ENCODE peak calls at places on chromosomes 6 and 20, in eight cellular contexts. D is GM04504; B is effector memory CD4-positive, alpha-beta T cell; U is stimulated activated CD4-positive, alpha-beta T cell treated with anti-CD3 and anti-CD28 coated beads, Interleukin-12 subunit alpha, Interleukin-12 subunit beta, amount 100 ng/mL, for 4 hours; L is aorta; O is epithelial cell of esophagus; W is CD4-positive, alpha-beta T cell; J is CD8-positive, alpha-beta T cell. R is an unnamed sample.

GRCh38 chr6:36691612-36692011 is 6.0 kb upstream of the RAB44 start:
- DNase-seq in D (no peak), B (no peak), U (no peak), L (no peak), O (no peak), W (no peak), J (no peak), R (no peak)

GRCh38 chr6:67541591-67541990 is 1093.5 kb upstream of the ADGRB3 start:
- DNase-seq in D (no peak), B (no peak), U (no peak), L (no peak), O (no peak), W (no peak), J (no peak), R (no peak)

GRCh38 chr20:11207749-11208502 is 534.1 kb upstream of the JAG1 start:
- DNase-seq in D (no peak), B (no peak), U (no peak), L (peak), O (peak), W (no peak), J (no peak), R (peak)

GRCh38 chr20:24784607-24785006 is 164.5 kb upstream of the CST7 start:
- DNase-seq in D (no peak), B (no peak), U (no peak), L (no peak), O (no peak), W (no peak), J (no peak), R (no peak)

GRCh38 chr20:61436674-61437279 is 184.7 kb downstream of the CDH4 start:
- DNase-seq in D (peak), B (no peak), U (no peak), L (no peak), O (peak), W (no peak), J (no peak), R (peak)

GRCh38 chr6:148873868-148874267 is 127.0 kb downstream of the UST start:
- DNase-seq in D (no peak), B (no peak), U (no peak), L (no peak), O (no peak), W (no peak), J (no peak), R (no peak)

GRCh38 chr6:2940010-2940850 is 31.1 kb downstream of the SERPINB6 start:
- DNase-seq in D (no peak), B (peak), U (peak), L (no peak), O (no peak), W (peak), J (peak), R (no peak)

GRCh38 chr6:139135578-139136545 is 982 bp downstream of the HECA start:
- DNase-seq in D (no peak), B (peak), U (peak), L (peak), O (peak), W (peak), J (peak), R (no peak)

GRCh38 chr6:46098678-46099077 is 31.1 kb upstream of the ENPP4 start:
- DNase-seq in D (no peak), B (no peak), U (no peak), L (no peak), O (no peak), W (no peak), J (no peak), R (no peak)

GRCh38 chr20:22825076-22825475 is 210.0 kb upstream of the SSTR4 start:
- DNase-seq in D (no peak), B (no peak), U (no peak), L (no peak), O (peak), W (no peak), J (no peak), R (no peak)

GRCh38 chr20:12414446-12415274 is 497.0 kb downstream of the BTBD3 start:
- DNase-seq in D (no peak), B (no peak), U (no peak), L (no peak), O (peak), W (no peak), J (no peak), R (no peak)